ENCODE peak calls at places on chromosomes 11 and 22, in seven cellular contexts. D is bronchial epithelial cell; Q is left lobe of liver; S is HTR-8/SVneo; W is stimulated activated CD8-positive, alpha-beta memory T cell treated with anti-CD3 and anti-CD28 coated beads, Interleukin-15, amount 100 ng/mL, for 1 hour; G is HFFc6; M is Peyer's patch. X is an unnamed sample.

GRCh38 chr22:36767035-36767775 is 8.7 kb downstream of the IFT27 start:
- DNase-seq in D (no peak), Q (no peak), S (no peak), W (no peak), G (no peak), M (no peak), X (no peak)

GRCh38 chr11:20256925-20257324 is 96.7 kb upstream of the DBX1 start:
- DNase-seq in D (no peak), Q (no peak), S (no peak), W (no peak), G (no peak), M (no peak), X (no peak)

GRCh38 chr11:30453705-30454104 is 130.8 kb downstream of the ARL14EP start:
- DNase-seq in D (no peak), Q (no peak), S (no peak), W (no peak), G (no peak), M (no peak), X (no peak)

GRCh38 chr11:19018901-19019300 is 41.6 kb downstream of the MRGPRX2 start:
- DNase-seq in D (peak; percentile 33), Q (no peak), S (no peak), W (no peak), G (no peak), M (no peak), X (no peak)

GRCh38 chr11:1335811-1336761 is 26.7 kb upstream of the TOLLIP start:
- DNase-seq in D (peak; percentile 59), Q (peak; percentile 70), S (peak; percentile 44), W (no peak), G (peak; percentile 22), M (peak; percentile 49), X (no peak)

GRCh38 chr11:19283998-19284397 is 43.3 kb upstream of the E2F8 start:
- DNase-seq in D (no peak), Q (no peak), S (no peak), W (no peak), G (no peak), M (no peak), X (no peak)

GRCh38 chr22:24183321-24184031 is 2.2 kb downstream of the SUSD2 start:
- DNase-seq in D (no peak), Q (no peak), S (no peak), W (no peak), G (no peak), M (peak; percentile 48), X (no peak)

GRCh38 chr11:66617148-66617814 is 851 bp downstream of the RBM14 start:
- DNase-seq in D (peak; percentile 54), Q (no peak), S (no peak), W (no peak), G (peak; percentile 32), M (no peak), X (no peak)

GRCh38 chr22:26579331-26579886 is 10.5 kb downstream of the TPST2 start:
- DNase-seq in D (no peak), Q (no peak), S (no peak), W (peak; percentile 23), G (no peak), M (peak; percentile 82), X (no peak)

GRCh38 chr11:102225689-102226562 is 91.4 kb upstream of the BIRC3 start:
- DNase-seq in D (peak; percentile 89), Q (no peak), S (peak; percentile 66), W (no peak), G (peak; percentile 96), M (no peak), X (no peak)

GRCh38 chr22:31107206-31108118 is at the start of gene SELENOM:
- DNase-seq in D (peak; percentile 92), Q (peak; percentile 95), S (peak; percentile 91), W (peak; percentile 62), G (peak; percentile 98), M (peak; percentile 87), X (peak; percentile 78)

GRCh38 chr22:50088096-50088495 is 1.7 kb upstream of the MOV10L1 start:
- DNase-seq in D (no peak), Q (no peak), S (no peak), W (no peak), G (no peak), M (no peak), X (no peak)

GRCh38 chr11:76770642-76771445 is 12.3 kb upstream of the TSKU start:
- DNase-seq in D (peak; percentile 52), Q (peak; percentile 95), S (peak; percentile 73), W (no peak), G (peak; percentile 94), M (no peak), X (no peak)

GRCh38 chr11:110471315-110471714 is 41.6 kb downstream of the FDX1 start:
- DNase-seq in D (peak; percentile 18), Q (no peak), S (no peak), W (no peak), G (peak; percentile 24), M (no peak), X (no peak)

X was measured in NCI-H1436 treated with DMSO at 0.1 percent for 48 hours.